ENCODE peak calls at places on chromosome 15, in seven cellular contexts. R is CD8-positive, alpha-beta memory T cell; O is stimulated activated CD4-positive, alpha-beta T cell treated with anti-CD3 and anti-CD28 coated beads, Interleukin-4, amount 100 ng/mL, for 24 hours; L is RKO; D is AG08396; Q is T47D; B is WTC11. E is an unnamed sample.

GRCh38 chr15:82538961-82539689 is 1.1 kb downstream of the RPS17 start:
- DNase-seq in R (no peak), O (peak), L (peak), D (peak), Q (no peak), B (no peak), E (no peak)

GRCh38 chr15:92971081-92971480 is 71.0 kb downstream of the CHD2 start:
- DNase-seq in R (no peak), O (no peak), L (no peak), D (no peak), Q (no peak), B (no peak), E (no peak)

GRCh38 chr15:92677998-92678397 is 22.4 kb upstream of the FAM174B start:
- DNase-seq in R (no peak), O (no peak), L (no peak), D (no peak), Q (no peak), B (no peak), E (no peak)

GRCh38 chr15:75725021-75725718 is 12.5 kb upstream of the CSPG4 start:
- DNase-seq in R (no peak), O (no peak), L (no peak), D (no peak), Q (no peak), B (no peak), E (no peak)

GRCh38 chr15:32824777-32825176 is 107.0 kb downstream of the GREM1 start:
- DNase-seq in R (no peak), O (no peak), L (peak), D (peak), Q (no peak), B (no peak), E (no peak)

GRCh38 chr15:72771329-72771725 is 12.2 kb downstream of the ADPGK start:
- DNase-seq in R (no peak), O (no peak), L (no peak), D (no peak), Q (no peak), B (no peak), E (no peak)

GRCh38 chr15:83066034-83066760 is 855 bp downstream of the BTBD1 start:
- DNase-seq in R (no peak), O (no peak), L (peak), D (no peak), Q (peak), B (no peak), E (no peak)

GRCh38 chr15:73909616-73910015 is 16.6 kb upstream of the LOXL1 start:
- DNase-seq in R (no peak), O (no peak), L (no peak), D (no peak), Q (no peak), B (no peak), E (no peak)

GRCh38 chr15:101087172-101087769 is 164.6 kb downstream of the CHSY1 start:
- DNase-seq in R (no peak), O (no peak), L (no peak), D (no peak), Q (no peak), B (no peak), E (no peak)

GRCh38 chr15:63945005-63945788 is 101.1 kb downstream of the DAPK2 start:
- DNase-seq in R (peak), O (peak), L (peak), D (peak), Q (peak), B (peak), E (peak)

E was measured in T-helper 9 cell.